ENCODE peak calls at places on chromosomes 12 and 14, in six cellular contexts. G, Y, X, C, D and U are unnamed samples.

GRCh38 chr12:53298154-53298553 is 1.3 kb upstream of the MYG1 start:
- DNase-seq in Y (peak; percentile 69), C (no peak), X (peak; percentile 75), D (no peak), G (peak; percentile 88), U (peak; percentile 39)

GRCh38 chr12:95318071-95318545 is 100.5 kb downstream of the VEZT start:
- DNase-seq in C (no peak), Y (peak; percentile 37), G (peak; percentile 54), X (no peak), D (no peak), U (no peak)

GRCh38 chr12:91818236-91819131 is 327.2 kb downstream of the BTG1 start:
- DNase-seq in D (no peak), C (no peak), X (no peak), G (no peak), Y (no peak), U (no peak)

GRCh38 chr12:8697120-8697475 is 693 bp upstream of the RIMKLB start:
- DNase-seq in G (peak; percentile 8), C (no peak), D (no peak), X (no peak), Y (peak; percentile 40), U (no peak)

GRCh38 chr12:54459355-54459754 is 14.0 kb downstream of the GTSF1 start:
- DNase-seq in Y (no peak), D (no peak), X (no peak), G (no peak), C (no peak), U (no peak)

GRCh38 chr14:34750233-34750632 is 35.8 kb upstream of the CFL2 start:
- DNase-seq in C (no peak), X (no peak), G (no peak), D (no peak), Y (no peak), U (no peak)

GRCh38 chr14:54570651-54571415 is 3.9 kb downstream of the SAMD4A start:
- DNase-seq in G (peak; percentile 88), C (no peak), D (no peak), Y (peak; percentile 53), X (peak; percentile 70), U (peak; percentile 94)

GRCh38 chr14:35492569-35493014 is 41.4 kb upstream of the INSM2 start:
- DNase-seq in D (no peak), C (no peak), G (no peak), X (no peak), Y (no peak), U (no peak)

GRCh38 chr12:51351913-51352532 is 5.5 kb upstream of the CELA1 start:
- DNase-seq in Y (peak; percentile 46), G (no peak), D (no peak), X (no peak), C (no peak), U (no peak)

GRCh38 chr12:116370004-116370404 is 92.5 kb upstream of the MED13L start:
- DNase-seq in D (no peak), Y (peak; percentile 76), C (no peak), X (no peak), G (no peak), U (no peak)

GRCh38 chr14:55272922-55273321 is 1.7 kb downstream of the FBXO34 start:
- DNase-seq in G (no peak), C (no peak), Y (no peak), D (no peak), X (no peak), U (peak; percentile 9)

GRCh38 chr12:14279845-14280244 is 85.6 kb upstream of the ATF7IP start:
- DNase-seq in G (no peak), C (no peak), Y (no peak), D (no peak), X (no peak), U (no peak)

GRCh38 chr12:56955631-56956256 is 1.7 kb downstream of the RDH16 start:
- DNase-seq in X (no peak), Y (no peak), G (no peak), D (no peak), C (no peak), U (no peak)

GRCh38 chr14:86933460-86933859 is 1059.5 kb downstream of the GALC start:
- DNase-seq in Y (no peak), X (no peak), D (no peak), G (no peak), C (no peak), U (no peak)

GRCh38 chr12:55935742-55936151 is 4.8 kb downstream of the DGKA start:
- DNase-seq in G (no peak), C (no peak), D (peak; percentile 65), Y (peak; percentile 31), X (no peak), U (no peak)

GRCh38 chr12:102702447-102703114 is 214.5 kb downstream of the PAH start:
- DNase-seq in D (peak; percentile 30), X (peak; percentile 51), Y (peak; percentile 26), C (no peak), G (peak; percentile 30), U (peak; percentile 54)

GRCh38 chr14:101939771-101940170 is 24.6 kb upstream of the DYNC1H1 start:
- DNase-seq in G (no peak), X (no peak), Y (no peak), C (no peak), D (no peak), U (no peak)

GRCh38 chr12:27801630-27802029 is 21.6 kb upstream of the MANSC4 start:
- DNase-seq in Y (no peak), D (no peak), X (no peak), C (no peak), G (no peak), U (no peak)

GRCh38 chr12:19131020-19131431 is 1.5 kb downstream of the PLEKHA5 start:
- DNase-seq in C (no peak), D (no peak), X (no peak), Y (peak; percentile 53), G (peak; percentile 58), U (peak; percentile 63)

GRCh38 chr12:132133952-132134652 is 10.0 kb downstream of the DDX51 start:
- DNase-seq in G (no peak), D (no peak), X (no peak), C (no peak), Y (no peak), U (no peak)

GRCh38 chr12:116161588-116161987 is 115.9 kb downstream of the MED13L start:
- DNase-seq in X (no peak), C (no peak), Y (no peak), D (no peak), G (no peak), U (no peak)

GRCh38 chr12:110846615-110847566 is at the start of gene CCDC63:
- DNase-seq in X (no peak), Y (no peak), C (no peak), G (no peak), D (peak; percentile 62), U (no peak)

GRCh38 chr14:64944861-64945260 is 2.3 kb upstream of the GPX2 start:
- DNase-seq in X (no peak), C (no peak), D (no peak), G (no peak), Y (no peak), U (no peak)

GRCh38 chr12:51391047-51391837 is at the start of gene GALNT6:
- DNase-seq in C (peak; percentile 57), X (no peak), G (no peak), D (no peak), Y (peak; percentile 46), U (peak; percentile 90)

GRCh38 chr14:74616996-74617700 is 5.1 kb upstream of the LTBP2 start:
- DNase-seq in X (no peak), Y (no peak), D (peak; percentile 25), G (no peak), C (no peak), U (peak; percentile 83)

GRCh38 chr14:40122978-40123648 is 690.9 kb upstream of the FBXO33 start:
- DNase-seq in G (no peak), Y (no peak), D (no peak), X (no peak), C (no peak), U (no peak)

GRCh38 chr14:94427016-94427613 is 25.5 kb downstream of the SERPINA11 start:
- DNase-seq in X (no peak), Y (no peak), D (no peak), C (no peak), G (no peak), U (no peak)

GRCh38 chr12:38152816-38153736 is 163.5 kb upstream of the ALG10B start:
- DNase-seq in C (no peak), G (no peak), D (no peak), X (no peak), Y (no peak), U (no peak)